ENCODE peak calls at places on chromosomes 1 and 21, in ten cellular contexts. One of them, this sample, is unnamed.

GRCh38 chr1:4460651-4461050 is 193.8 kb upstream of the AJAP1 start:
- DNase-seq in tibial artery: no peak
- DNase-seq in suprapubic skin: no peak
- DNase-seq in neural progenitor cell: no peak
- DNase-seq in epithelial cell of proximal tubule: no peak
- DNase-seq in fibroblast of lung: no peak
- DNase-seq in AG09309: no peak
- DNase-seq in bronchial epithelial cell: no peak
- DNase-seq in kidney: no peak
- DNase-seq in CD8-positive, alpha-beta T cell: no peak
- DNase-seq in this sample: no peak

GRCh38 chr1:31374511-31375196 is 1.8 kb upstream of the FABP3 start:
- DNase-seq in fibroblast of lung: peak
- DNase-seq in CD8-positive, alpha-beta T cell: no peak
- DNase-seq in bronchial epithelial cell: no peak
- DNase-seq in AG09309: no peak
- DNase-seq in kidney: no peak
- DNase-seq in suprapubic skin: no peak
- DNase-seq in neural progenitor cell: no peak
- DNase-seq in tibial artery: peak
- DNase-seq in epithelial cell of proximal tubule: no peak
- DNase-seq in this sample: peak

GRCh38 chr1:205199090-205199930 is 12.2 kb downstream of the DSTYK start:
- DNase-seq in suprapubic skin: no peak
- DNase-seq in kidney: no peak
- DNase-seq in CD8-positive, alpha-beta T cell: no peak
- DNase-seq in tibial artery: no peak
- DNase-seq in neural progenitor cell: no peak
- DNase-seq in AG09309: peak
- DNase-seq in epithelial cell of proximal tubule: no peak
- DNase-seq in fibroblast of lung: peak
- DNase-seq in bronchial epithelial cell: no peak
- DNase-seq in this sample: no peak

GRCh38 chr1:244012232-244012631 is 38.9 kb upstream of the ZBTB18 start:
- DNase-seq in fibroblast of lung: peak
- DNase-seq in bronchial epithelial cell: peak
- DNase-seq in epithelial cell of proximal tubule: peak
- DNase-seq in kidney: no peak
- DNase-seq in AG09309: no peak
- DNase-seq in tibial artery: no peak
- DNase-seq in CD8-positive, alpha-beta T cell: no peak
- DNase-seq in suprapubic skin: no peak
- DNase-seq in neural progenitor cell: peak
- DNase-seq in this sample: no peak

GRCh38 chr21:31041295-31042079 is 3.2 kb upstream of the KRTAP19-8 start:
- DNase-seq in tibial artery: no peak
- DNase-seq in CD8-positive, alpha-beta T cell: no peak
- DNase-seq in kidney: no peak
- DNase-seq in AG09309: no peak
- DNase-seq in epithelial cell of proximal tubule: no peak
- DNase-seq in fibroblast of lung: no peak
- DNase-seq in neural progenitor cell: no peak
- DNase-seq in suprapubic skin: no peak
- DNase-seq in bronchial epithelial cell: no peak
- DNase-seq in this sample: no peak

GRCh38 chr1:66671472-66671871 is 80.8 kb upstream of the DYNLT5 start:
- DNase-seq in neural progenitor cell: no peak
- DNase-seq in kidney: no peak
- DNase-seq in tibial artery: no peak
- DNase-seq in suprapubic skin: no peak
- DNase-seq in CD8-positive, alpha-beta T cell: no peak
- DNase-seq in epithelial cell of proximal tubule: no peak
- DNase-seq in AG09309: no peak
- DNase-seq in bronchial epithelial cell: no peak
- DNase-seq in fibroblast of lung: no peak
- DNase-seq in this sample: no peak

GRCh38 chr1:84083321-84083720 is 60.8 kb upstream of the PRKACB start:
- DNase-seq in epithelial cell of proximal tubule: no peak
- DNase-seq in fibroblast of lung: no peak
- DNase-seq in bronchial epithelial cell: no peak
- DNase-seq in tibial artery: no peak
- DNase-seq in CD8-positive, alpha-beta T cell: no peak
- DNase-seq in suprapubic skin: no peak
- DNase-seq in neural progenitor cell: no peak
- DNase-seq in kidney: no peak
- DNase-seq in AG09309: no peak
- DNase-seq in this sample: no peak

GRCh38 chr1:13992489-13993285 is 292.7 kb downstream of the PRDM2 start:
- DNase-seq in suprapubic skin: no peak
- DNase-seq in fibroblast of lung: no peak
- DNase-seq in kidney: no peak
- DNase-seq in epithelial cell of proximal tubule: no peak
- DNase-seq in AG09309: no peak
- DNase-seq in CD8-positive, alpha-beta T cell: no peak
- DNase-seq in neural progenitor cell: no peak
- DNase-seq in bronchial epithelial cell: no peak
- DNase-seq in tibial artery: no peak
- DNase-seq in this sample: no peak

GRCh38 chr1:100780826-100781225 is 61.3 kb downstream of the VCAM1 start:
- DNase-seq in fibroblast of lung: no peak
- DNase-seq in CD8-positive, alpha-beta T cell: no peak
- DNase-seq in kidney: no peak
- DNase-seq in AG09309: no peak
- DNase-seq in epithelial cell of proximal tubule: no peak
- DNase-seq in bronchial epithelial cell: no peak
- DNase-seq in neural progenitor cell: no peak
- DNase-seq in tibial artery: no peak
- DNase-seq in suprapubic skin: no peak
- DNase-seq in this sample: no peak

GRCh38 chr21:15682977-15683376 is 46.8 kb upstream of the USP25 start:
- DNase-seq in kidney: no peak
- DNase-seq in CD8-positive, alpha-beta T cell: no peak
- DNase-seq in epithelial cell of proximal tubule: no peak
- DNase-seq in bronchial epithelial cell: peak
- DNase-seq in suprapubic skin: no peak
- DNase-seq in AG09309: no peak
- DNase-seq in fibroblast of lung: peak
- DNase-seq in tibial artery: no peak
- DNase-seq in neural progenitor cell: no peak
- DNase-seq in this sample: no peak

GRCh38 chr1:235841938-235842545 is 24.7 kb downstream of the LYST start:
- DNase-seq in bronchial epithelial cell: no peak
- DNase-seq in tibial artery: no peak
- DNase-seq in kidney: no peak
- DNase-seq in CD8-positive, alpha-beta T cell: no peak
- DNase-seq in neural progenitor cell: no peak
- DNase-seq in epithelial cell of proximal tubule: no peak
- DNase-seq in AG09309: no peak
- DNase-seq in suprapubic skin: no peak
- DNase-seq in fibroblast of lung: no peak
- DNase-seq in this sample: no peak

GRCh38 chr1:235838021-235838420 is 28.7 kb downstream of the LYST start:
- DNase-seq in CD8-positive, alpha-beta T cell: no peak
- DNase-seq in bronchial epithelial cell: no peak
- DNase-seq in kidney: no peak
- DNase-seq in AG09309: no peak
- DNase-seq in suprapubic skin: no peak
- DNase-seq in fibroblast of lung: no peak
- DNase-seq in epithelial cell of proximal tubule: no peak
- DNase-seq in tibial artery: no peak
- DNase-seq in neural progenitor cell: no peak
- DNase-seq in this sample: no peak

GRCh38 chr1:235844776-235845175 is 21.9 kb downstream of the LYST start:
- DNase-seq in kidney: no peak
- DNase-seq in AG09309: no peak
- DNase-seq in CD8-positive, alpha-beta T cell: no peak
- DNase-seq in suprapubic skin: no peak
- DNase-seq in fibroblast of lung: no peak
- DNase-seq in tibial artery: no peak
- DNase-seq in epithelial cell of proximal tubule: no peak
- DNase-seq in neural progenitor cell: no peak
- DNase-seq in bronchial epithelial cell: peak
- DNase-seq in this sample: no peak

GRCh38 chr1:235843458-235843857 is 23.2 kb downstream of the LYST start:
- DNase-seq in suprapubic skin: no peak
- DNase-seq in AG09309: no peak
- DNase-seq in fibroblast of lung: peak
- DNase-seq in bronchial epithelial cell: peak
- DNase-seq in tibial artery: no peak
- DNase-seq in CD8-positive, alpha-beta T cell: no peak
- DNase-seq in kidney: no peak
- DNase-seq in neural progenitor cell: peak
- DNase-seq in epithelial cell of proximal tubule: no peak
- DNase-seq in this sample: no peak
- TF ChIP-seq CTCF in suprapubic skin: peak
- TF ChIP-seq CTCF in AG09309: peak
- TF ChIP-seq CTCF in fibroblast of lung: peak
- TF ChIP-seq CTCF in bronchial epithelial cell: peak
- TF ChIP-seq CTCF in tibial artery: no peak
- TF ChIP-seq CTCF in CD8-positive, alpha-beta T cell: peak
- TF ChIP-seq CTCF in kidney: peak
- TF ChIP-seq CTCF in neural progenitor cell: peak
- TF ChIP-seq CTCF in epithelial cell of proximal tubule: peak
- TF ChIP-seq CTCF in this sample: no peak

GRCh38 chr1:223358826-223359225 is 5.2 kb downstream of the SUSD4 start:
- DNase-seq in tibial artery: no peak
- DNase-seq in epithelial cell of proximal tubule: no peak
- DNase-seq in bronchial epithelial cell: peak
- DNase-seq in fibroblast of lung: peak
- DNase-seq in CD8-positive, alpha-beta T cell: no peak
- DNase-seq in kidney: no peak
- DNase-seq in AG09309: no peak
- DNase-seq in neural progenitor cell: peak
- DNase-seq in suprapubic skin: no peak
- DNase-seq in this sample: no peak

GRCh38 chr1:223364685-223365382 is 858 bp upstream of the SUSD4 start:
- DNase-seq in kidney: peak
- DNase-seq in epithelial cell of proximal tubule: no peak
- DNase-seq in bronchial epithelial cell: peak
- DNase-seq in tibial artery: no peak
- DNase-seq in suprapubic skin: no peak
- DNase-seq in CD8-positive, alpha-beta T cell: peak
- DNase-seq in AG09309: no peak
- DNase-seq in neural progenitor cell: peak
- DNase-seq in fibroblast of lung: peak
- DNase-seq in this sample: no peak

GRCh38 chr1:223363856-223364684 is at the start of gene SUSD4:
- DNase-seq in CD8-positive, alpha-beta T cell: peak
- DNase-seq in kidney: peak
- DNase-seq in suprapubic skin: no peak
- DNase-seq in neural progenitor cell: peak
- DNase-seq in tibial artery: no peak
- DNase-seq in fibroblast of lung: peak
- DNase-seq in bronchial epithelial cell: no peak
- DNase-seq in epithelial cell of proximal tubule: no peak
- DNase-seq in AG09309: no peak
- DNase-seq in this sample: no peak

DNA sequence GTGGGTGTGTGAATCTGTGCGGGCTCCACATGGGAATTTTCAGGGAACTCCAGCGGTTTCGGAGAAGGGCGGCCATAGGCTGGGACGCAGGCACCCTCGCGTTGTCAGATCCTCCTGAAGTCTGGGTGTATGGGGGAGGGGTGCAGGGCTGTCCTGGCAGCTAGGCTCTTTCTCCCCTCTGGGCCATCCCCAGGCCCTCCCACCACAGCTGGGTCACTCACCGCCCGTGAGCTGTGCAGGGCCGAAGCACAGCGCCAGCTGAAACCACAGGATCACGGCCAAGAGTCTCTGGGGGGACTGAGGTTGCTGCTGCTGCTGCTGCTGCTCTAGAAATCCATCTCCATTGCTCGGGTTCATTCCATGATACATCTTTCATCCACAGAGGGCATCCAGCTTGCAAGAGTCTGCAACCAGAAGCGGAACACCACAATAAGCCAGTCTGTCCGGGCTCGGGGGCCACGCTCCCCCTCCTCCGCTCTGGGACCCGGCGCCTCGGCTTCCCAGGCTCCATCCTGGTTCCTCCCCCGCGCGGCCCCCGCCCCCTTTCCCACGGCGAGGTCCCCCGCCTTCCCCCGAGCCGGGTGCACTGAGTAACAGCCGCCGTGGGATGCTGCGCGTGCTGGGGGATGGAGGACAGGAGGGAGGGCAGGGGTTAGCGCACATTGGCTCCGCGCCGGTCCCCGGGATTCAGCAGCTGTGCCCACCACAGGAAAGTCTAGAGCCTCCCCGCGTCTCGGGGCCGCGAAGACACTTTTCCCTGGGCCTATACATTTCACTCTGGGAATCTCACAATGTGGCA is 720 bp downstream of the SUSD4 start:
- DNase-seq in CD8-positive, alpha-beta T cell: peak
- DNase-seq in tibial artery: no peak
- DNase-seq in kidney: peak
- DNase-seq in AG09309: no peak
- DNase-seq in epithelial cell of proximal tubule: no peak
- DNase-seq in suprapubic skin: no peak
- DNase-seq in neural progenitor cell: peak
- DNase-seq in fibroblast of lung: peak
- DNase-seq in bronchial epithelial cell: no peak
- DNase-seq in this sample: no peak
- H3K4me3 ChIP-seq in CD8-positive, alpha-beta T cell: peak
- H3K4me3 ChIP-seq in tibial artery: peak
- H3K4me3 ChIP-seq in kidney: peak
- H3K4me3 ChIP-seq in AG09309: peak
- H3K4me3 ChIP-seq in epithelial cell of proximal tubule: peak
- H3K4me3 ChIP-seq in suprapubic skin: peak
- H3K4me3 ChIP-seq in neural progenitor cell: peak
- H3K4me3 ChIP-seq in fibroblast of lung: peak
- H3K4me3 ChIP-seq in bronchial epithelial cell: peak
- H3K4me3 ChIP-seq in this sample: peak

GRCh38 chr1:206556748-206557635 is 49.7 kb downstream of the RASSF5 start:
- DNase-seq in neural progenitor cell: peak
- DNase-seq in kidney: peak
- DNase-seq in CD8-positive, alpha-beta T cell: peak
- DNase-seq in AG09309: no peak
- DNase-seq in fibroblast of lung: peak
- DNase-seq in suprapubic skin: peak
- DNase-seq in bronchial epithelial cell: no peak
- DNase-seq in tibial artery: peak
- DNase-seq in epithelial cell of proximal tubule: no peak
- DNase-seq in this sample: peak
- TF ChIP-seq CTCF in neural progenitor cell: peak
- TF ChIP-seq CTCF in kidney: no peak
- TF ChIP-seq CTCF in CD8-positive, alpha-beta T cell: no peak
- TF ChIP-seq CTCF in AG09309: no peak
- TF ChIP-seq CTCF in fibroblast of lung: no peak
- TF ChIP-seq CTCF in suprapubic skin: no peak
- TF ChIP-seq CTCF in bronchial epithelial cell: no peak
- TF ChIP-seq CTCF in tibial artery: no peak
- TF ChIP-seq CTCF in epithelial cell of proximal tubule: no peak
- TF ChIP-seq CTCF in this sample: no peak

GRCh38 chr1:96861836-96862235 is 140.3 kb downstream of the PTBP2 start:
- DNase-seq in AG09309: no peak
- DNase-seq in CD8-positive, alpha-beta T cell: no peak
- DNase-seq in neural progenitor cell: no peak
- DNase-seq in suprapubic skin: no peak
- DNase-seq in bronchial epithelial cell: no peak
- DNase-seq in fibroblast of lung: no peak
- DNase-seq in kidney: no peak
- DNase-seq in epithelial cell of proximal tubule: no peak
- DNase-seq in tibial artery: no peak
- DNase-seq in this sample: no peak

GRCh38 chr1:96863449-96863848 is 141.9 kb downstream of the PTBP2 start:
- DNase-seq in tibial artery: no peak
- DNase-seq in AG09309: no peak
- DNase-seq in CD8-positive, alpha-beta T cell: no peak
- DNase-seq in fibroblast of lung: no peak
- DNase-seq in kidney: no peak
- DNase-seq in epithelial cell of proximal tubule: no peak
- DNase-seq in bronchial epithelial cell: no peak
- DNase-seq in neural progenitor cell: no peak
- DNase-seq in suprapubic skin: no peak
- DNase-seq in this sample: no peak

GRCh38 chr1:96865731-96866684 is 144.4 kb downstream of the PTBP2 start:
- DNase-seq in tibial artery: no peak
- DNase-seq in epithelial cell of proximal tubule: peak
- DNase-seq in neural progenitor cell: no peak
- DNase-seq in kidney: no peak
- DNase-seq in bronchial epithelial cell: peak
- DNase-seq in CD8-positive, alpha-beta T cell: no peak
- DNase-seq in AG09309: peak
- DNase-seq in fibroblast of lung: peak
- DNase-seq in suprapubic skin: no peak
- DNase-seq in this sample: peak
- H3K4me3 ChIP-seq in tibial artery: no peak
- H3K4me3 ChIP-seq in epithelial cell of proximal tubule: no peak
- H3K4me3 ChIP-seq in neural progenitor cell: no peak
- H3K4me3 ChIP-seq in kidney: no peak
- H3K4me3 ChIP-seq in bronchial epithelial cell: no peak
- H3K4me3 ChIP-seq in CD8-positive, alpha-beta T cell: no peak
- H3K4me3 ChIP-seq in AG09309: no peak
- H3K4me3 ChIP-seq in fibroblast of lung: no peak
- H3K4me3 ChIP-seq in suprapubic skin: no peak
- H3K4me3 ChIP-seq in this sample: no peak